ENCODE peak calls at places on chromosomes 5 and 9, in ten cellular contexts. One of them, this sample, is unnamed.

GRCh38 chr9:4371108-4371507 is 71.2 kb upstream of the GLIS3 start:
- DNase-seq in amniotic stem cell: peak
- DNase-seq in SHP77: no peak
- DNase-seq in stimulated activated naive CD8-positive, alpha-beta T cell treated with anti-CD3 and anti-CD28 coated beads, Interleukin-15, amount 100 ng/mL, for 72 hours: no peak
- DNase-seq in mesendoderm: peak
- DNase-seq in left ventricle myocardium inferior: no peak
- DNase-seq in activated B cell treated with CpG ODN at 0.5 μM for 24 hours: no peak
- DNase-seq in PC-3: peak
- DNase-seq in NCI-H1436: no peak
- DNase-seq in activated CD8-positive, alpha-beta T cell treated with anti-CD3 and anti-CD28 coated beads, Interleukin-2, amount 10 ng/mL, durations not matched to agents 7 days and 5 days: no peak
- DNase-seq in this sample: peak

GRCh38 chr5:98934581-98934980 is 5.8 kb upstream of the CHD1 start:
- DNase-seq in amniotic stem cell: no peak
- DNase-seq in SHP77: no peak
- DNase-seq in stimulated activated naive CD8-positive, alpha-beta T cell treated with anti-CD3 and anti-CD28 coated beads, Interleukin-15, amount 100 ng/mL, for 72 hours: no peak
- DNase-seq in mesendoderm: no peak
- DNase-seq in left ventricle myocardium inferior: no peak
- DNase-seq in activated B cell treated with CpG ODN at 0.5 μM for 24 hours: no peak
- DNase-seq in PC-3: peak
- DNase-seq in NCI-H1436: no peak
- DNase-seq in activated CD8-positive, alpha-beta T cell treated with anti-CD3 and anti-CD28 coated beads, Interleukin-2, amount 10 ng/mL, durations not matched to agents 7 days and 5 days: no peak
- DNase-seq in this sample: no peak

GRCh38 chr9:79080536-79080935 is 491.2 kb upstream of the TLE4 start:
- DNase-seq in amniotic stem cell: no peak
- DNase-seq in SHP77: no peak
- DNase-seq in stimulated activated naive CD8-positive, alpha-beta T cell treated with anti-CD3 and anti-CD28 coated beads, Interleukin-15, amount 100 ng/mL, for 72 hours: no peak
- DNase-seq in mesendoderm: no peak
- DNase-seq in left ventricle myocardium inferior: no peak
- DNase-seq in activated B cell treated with CpG ODN at 0.5 μM for 24 hours: no peak
- DNase-seq in PC-3: no peak
- DNase-seq in NCI-H1436: no peak
- DNase-seq in activated CD8-positive, alpha-beta T cell treated with anti-CD3 and anti-CD28 coated beads, Interleukin-2, amount 10 ng/mL, durations not matched to agents 7 days and 5 days: no peak
- DNase-seq in this sample: no peak

GRCh38 chr5:148541054-148541835 is 113.1 kb downstream of the HTR4 start:
- DNase-seq in amniotic stem cell: no peak
- DNase-seq in SHP77: no peak
- DNase-seq in stimulated activated naive CD8-positive, alpha-beta T cell treated with anti-CD3 and anti-CD28 coated beads, Interleukin-15, amount 100 ng/mL, for 72 hours: no peak
- DNase-seq in mesendoderm: no peak
- DNase-seq in left ventricle myocardium inferior: no peak
- DNase-seq in activated B cell treated with CpG ODN at 0.5 μM for 24 hours: no peak
- DNase-seq in PC-3: no peak
- DNase-seq in NCI-H1436: no peak
- DNase-seq in activated CD8-positive, alpha-beta T cell treated with anti-CD3 and anti-CD28 coated beads, Interleukin-2, amount 10 ng/mL, durations not matched to agents 7 days and 5 days: no peak
- DNase-seq in this sample: no peak

GRCh38 chr5:68373050-68373449 is 157.5 kb downstream of the PIK3R1 start:
- DNase-seq in amniotic stem cell: no peak
- DNase-seq in SHP77: no peak
- DNase-seq in stimulated activated naive CD8-positive, alpha-beta T cell treated with anti-CD3 and anti-CD28 coated beads, Interleukin-15, amount 100 ng/mL, for 72 hours: no peak
- DNase-seq in mesendoderm: no peak
- DNase-seq in left ventricle myocardium inferior: no peak
- DNase-seq in activated B cell treated with CpG ODN at 0.5 μM for 24 hours: no peak
- DNase-seq in PC-3: no peak
- DNase-seq in NCI-H1436: no peak
- DNase-seq in activated CD8-positive, alpha-beta T cell treated with anti-CD3 and anti-CD28 coated beads, Interleukin-2, amount 10 ng/mL, durations not matched to agents 7 days and 5 days: no peak
- DNase-seq in this sample: no peak

GRCh38 chr5:10859393-10860195 is 98.6 kb upstream of the DAP start:
- DNase-seq in amniotic stem cell: no peak
- DNase-seq in SHP77: no peak
- DNase-seq in stimulated activated naive CD8-positive, alpha-beta T cell treated with anti-CD3 and anti-CD28 coated beads, Interleukin-15, amount 100 ng/mL, for 72 hours: no peak
- DNase-seq in mesendoderm: no peak
- DNase-seq in left ventricle myocardium inferior: no peak
- DNase-seq in activated B cell treated with CpG ODN at 0.5 μM for 24 hours: no peak
- DNase-seq in PC-3: peak
- DNase-seq in NCI-H1436: no peak
- DNase-seq in activated CD8-positive, alpha-beta T cell treated with anti-CD3 and anti-CD28 coated beads, Interleukin-2, amount 10 ng/mL, durations not matched to agents 7 days and 5 days: no peak
- DNase-seq in this sample: peak

GRCh38 chr5:159906463-159906862 is 9.8 kb upstream of the ADRA1B start:
- DNase-seq in amniotic stem cell: no peak
- DNase-seq in SHP77: no peak
- DNase-seq in stimulated activated naive CD8-positive, alpha-beta T cell treated with anti-CD3 and anti-CD28 coated beads, Interleukin-15, amount 100 ng/mL, for 72 hours: no peak
- DNase-seq in mesendoderm: no peak
- DNase-seq in left ventricle myocardium inferior: no peak
- DNase-seq in activated B cell treated with CpG ODN at 0.5 μM for 24 hours: no peak
- DNase-seq in PC-3: no peak
- DNase-seq in NCI-H1436: no peak
- DNase-seq in activated CD8-positive, alpha-beta T cell treated with anti-CD3 and anti-CD28 coated beads, Interleukin-2, amount 10 ng/mL, durations not matched to agents 7 days and 5 days: no peak
- DNase-seq in this sample: no peak

GRCh38 chr9:81461196-81461595 is 228.2 kb downstream of the TLE1 start:
- DNase-seq in amniotic stem cell: no peak
- DNase-seq in SHP77: no peak
- DNase-seq in stimulated activated naive CD8-positive, alpha-beta T cell treated with anti-CD3 and anti-CD28 coated beads, Interleukin-15, amount 100 ng/mL, for 72 hours: no peak
- DNase-seq in mesendoderm: peak
- DNase-seq in left ventricle myocardium inferior: no peak
- DNase-seq in activated B cell treated with CpG ODN at 0.5 μM for 24 hours: no peak
- DNase-seq in PC-3: no peak
- DNase-seq in NCI-H1436: no peak
- DNase-seq in activated CD8-positive, alpha-beta T cell treated with anti-CD3 and anti-CD28 coated beads, Interleukin-2, amount 10 ng/mL, durations not matched to agents 7 days and 5 days: no peak
- DNase-seq in this sample: no peak

GRCh38 chr5:130652178-130652577 is 512.9 kb downstream of the HINT1 start:
- DNase-seq in amniotic stem cell: peak
- DNase-seq in SHP77: no peak
- DNase-seq in stimulated activated naive CD8-positive, alpha-beta T cell treated with anti-CD3 and anti-CD28 coated beads, Interleukin-15, amount 100 ng/mL, for 72 hours: no peak
- DNase-seq in mesendoderm: no peak
- DNase-seq in left ventricle myocardium inferior: no peak
- DNase-seq in activated B cell treated with CpG ODN at 0.5 μM for 24 hours: no peak
- DNase-seq in PC-3: peak
- DNase-seq in NCI-H1436: no peak
- DNase-seq in activated CD8-positive, alpha-beta T cell treated with anti-CD3 and anti-CD28 coated beads, Interleukin-2, amount 10 ng/mL, durations not matched to agents 7 days and 5 days: no peak
- DNase-seq in this sample: no peak

GRCh38 chr9:110543631-110544051 is 35.9 kb downstream of the SVEP1 start:
- DNase-seq in amniotic stem cell: no peak
- DNase-seq in SHP77: no peak
- DNase-seq in stimulated activated naive CD8-positive, alpha-beta T cell treated with anti-CD3 and anti-CD28 coated beads, Interleukin-15, amount 100 ng/mL, for 72 hours: no peak
- DNase-seq in mesendoderm: peak
- DNase-seq in left ventricle myocardium inferior: no peak
- DNase-seq in activated B cell treated with CpG ODN at 0.5 μM for 24 hours: no peak
- DNase-seq in PC-3: no peak
- DNase-seq in NCI-H1436: no peak
- DNase-seq in activated CD8-positive, alpha-beta T cell treated with anti-CD3 and anti-CD28 coated beads, Interleukin-2, amount 10 ng/mL, durations not matched to agents 7 days and 5 days: no peak
- DNase-seq in this sample: no peak

GRCh38 chr5:125050926-125051325 is 304.5 kb upstream of the ZNF608 start:
- DNase-seq in amniotic stem cell: no peak
- DNase-seq in SHP77: no peak
- DNase-seq in stimulated activated naive CD8-positive, alpha-beta T cell treated with anti-CD3 and anti-CD28 coated beads, Interleukin-15, amount 100 ng/mL, for 72 hours: no peak
- DNase-seq in mesendoderm: no peak
- DNase-seq in left ventricle myocardium inferior: no peak
- DNase-seq in activated B cell treated with CpG ODN at 0.5 μM for 24 hours: no peak
- DNase-seq in PC-3: no peak
- DNase-seq in NCI-H1436: no peak
- DNase-seq in activated CD8-positive, alpha-beta T cell treated with anti-CD3 and anti-CD28 coated beads, Interleukin-2, amount 10 ng/mL, durations not matched to agents 7 days and 5 days: no peak
- DNase-seq in this sample: no peak

GRCh38 chr9:125262217-125262991 is 778 bp downstream of the GAPVD1 start:
- DNase-seq in amniotic stem cell: peak
- DNase-seq in SHP77: no peak
- DNase-seq in stimulated activated naive CD8-positive, alpha-beta T cell treated with anti-CD3 and anti-CD28 coated beads, Interleukin-15, amount 100 ng/mL, for 72 hours: peak
- DNase-seq in mesendoderm: no peak
- DNase-seq in left ventricle myocardium inferior: no peak
- DNase-seq in activated B cell treated with CpG ODN at 0.5 μM for 24 hours: no peak
- DNase-seq in PC-3: peak
- DNase-seq in NCI-H1436: no peak
- DNase-seq in activated CD8-positive, alpha-beta T cell treated with anti-CD3 and anti-CD28 coated beads, Interleukin-2, amount 10 ng/mL, durations not matched to agents 7 days and 5 days: no peak
- DNase-seq in this sample: no peak

GRCh38 chr9:84153885-84154284 is 173.3 kb downstream of the RMI1 start:
- DNase-seq in amniotic stem cell: no peak
- DNase-seq in SHP77: no peak
- DNase-seq in stimulated activated naive CD8-positive, alpha-beta T cell treated with anti-CD3 and anti-CD28 coated beads, Interleukin-15, amount 100 ng/mL, for 72 hours: no peak
- DNase-seq in mesendoderm: no peak
- DNase-seq in left ventricle myocardium inferior: no peak
- DNase-seq in activated B cell treated with CpG ODN at 0.5 μM for 24 hours: no peak
- DNase-seq in PC-3: peak
- DNase-seq in NCI-H1436: no peak
- DNase-seq in activated CD8-positive, alpha-beta T cell treated with anti-CD3 and anti-CD28 coated beads, Interleukin-2, amount 10 ng/mL, durations not matched to agents 7 days and 5 days: no peak
- DNase-seq in this sample: no peak

GRCh38 chr5:121182788-121183490 is 668.7 kb upstream of the FTMT start:
- DNase-seq in amniotic stem cell: no peak
- DNase-seq in SHP77: no peak
- DNase-seq in stimulated activated naive CD8-positive, alpha-beta T cell treated with anti-CD3 and anti-CD28 coated beads, Interleukin-15, amount 100 ng/mL, for 72 hours: no peak
- DNase-seq in mesendoderm: no peak
- DNase-seq in left ventricle myocardium inferior: no peak
- DNase-seq in activated B cell treated with CpG ODN at 0.5 μM for 24 hours: no peak
- DNase-seq in PC-3: peak
- DNase-seq in NCI-H1436: no peak
- DNase-seq in activated CD8-positive, alpha-beta T cell treated with anti-CD3 and anti-CD28 coated beads, Interleukin-2, amount 10 ng/mL, durations not matched to agents 7 days and 5 days: no peak
- DNase-seq in this sample: no peak

GRCh38 chr9:126702501-126703329 is 89.0 kb downstream of the LMX1B start:
- DNase-seq in amniotic stem cell: no peak
- DNase-seq in SHP77: no peak
- DNase-seq in stimulated activated naive CD8-positive, alpha-beta T cell treated with anti-CD3 and anti-CD28 coated beads, Interleukin-15, amount 100 ng/mL, for 72 hours: peak
- DNase-seq in mesendoderm: peak
- DNase-seq in left ventricle myocardium inferior: no peak
- DNase-seq in activated B cell treated with CpG ODN at 0.5 μM for 24 hours: no peak
- DNase-seq in PC-3: no peak
- DNase-seq in NCI-H1436: no peak
- DNase-seq in activated CD8-positive, alpha-beta T cell treated with anti-CD3 and anti-CD28 coated beads, Interleukin-2, amount 10 ng/mL, durations not matched to agents 7 days and 5 days: peak
- DNase-seq in this sample: peak

GRCh38 chr5:54445691-54446090 is 9.8 kb upstream of the HSPB3 start:
- DNase-seq in amniotic stem cell: no peak
- DNase-seq in SHP77: no peak
- DNase-seq in stimulated activated naive CD8-positive, alpha-beta T cell treated with anti-CD3 and anti-CD28 coated beads, Interleukin-15, amount 100 ng/mL, for 72 hours: no peak
- DNase-seq in mesendoderm: no peak
- DNase-seq in left ventricle myocardium inferior: no peak
- DNase-seq in activated B cell treated with CpG ODN at 0.5 μM for 24 hours: no peak
- DNase-seq in PC-3: no peak
- DNase-seq in NCI-H1436: no peak
- DNase-seq in activated CD8-positive, alpha-beta T cell treated with anti-CD3 and anti-CD28 coated beads, Interleukin-2, amount 10 ng/mL, durations not matched to agents 7 days and 5 days: no peak
- DNase-seq in this sample: no peak

GRCh38 chr5:40480392-40480791 is 199.3 kb upstream of the PTGER4 start:
- DNase-seq in amniotic stem cell: no peak
- DNase-seq in SHP77: no peak
- DNase-seq in stimulated activated naive CD8-positive, alpha-beta T cell treated with anti-CD3 and anti-CD28 coated beads, Interleukin-15, amount 100 ng/mL, for 72 hours: peak
- DNase-seq in mesendoderm: no peak
- DNase-seq in left ventricle myocardium inferior: no peak
- DNase-seq in activated B cell treated with CpG ODN at 0.5 μM for 24 hours: no peak
- DNase-seq in PC-3: no peak
- DNase-seq in NCI-H1436: no peak
- DNase-seq in activated CD8-positive, alpha-beta T cell treated with anti-CD3 and anti-CD28 coated beads, Interleukin-2, amount 10 ng/mL, durations not matched to agents 7 days and 5 days: peak
- DNase-seq in this sample: no peak

GRCh38 chr9:78620764-78621163 is 323.8 kb downstream of the PSAT1 start:
- DNase-seq in amniotic stem cell: peak
- DNase-seq in SHP77: no peak
- DNase-seq in stimulated activated naive CD8-positive, alpha-beta T cell treated with anti-CD3 and anti-CD28 coated beads, Interleukin-15, amount 100 ng/mL, for 72 hours: no peak
- DNase-seq in mesendoderm: no peak
- DNase-seq in left ventricle myocardium inferior: no peak
- DNase-seq in activated B cell treated with CpG ODN at 0.5 μM for 24 hours: no peak
- DNase-seq in PC-3: peak
- DNase-seq in NCI-H1436: peak
- DNase-seq in activated CD8-positive, alpha-beta T cell treated with anti-CD3 and anti-CD28 coated beads, Interleukin-2, amount 10 ng/mL, durations not matched to agents 7 days and 5 days: no peak
- DNase-seq in this sample: no peak

GRCh38 chr9:120385606-120386389 is 194.2 kb downstream of the CDK5RAP2 start:
- DNase-seq in amniotic stem cell: no peak
- DNase-seq in SHP77: no peak
- DNase-seq in stimulated activated naive CD8-positive, alpha-beta T cell treated with anti-CD3 and anti-CD28 coated beads, Interleukin-15, amount 100 ng/mL, for 72 hours: no peak
- DNase-seq in mesendoderm: no peak
- DNase-seq in left ventricle myocardium inferior: no peak
- DNase-seq in activated B cell treated with CpG ODN at 0.5 μM for 24 hours: no peak
- DNase-seq in PC-3: no peak
- DNase-seq in NCI-H1436: no peak
- DNase-seq in activated CD8-positive, alpha-beta T cell treated with anti-CD3 and anti-CD28 coated beads, Interleukin-2, amount 10 ng/mL, durations not matched to agents 7 days and 5 days: no peak
- DNase-seq in this sample: peak

GRCh38 chr5:87115839-87116364 is 151.8 kb upstream of the RASA1 start:
- DNase-seq in amniotic stem cell: no peak
- DNase-seq in SHP77: no peak
- DNase-seq in stimulated activated naive CD8-positive, alpha-beta T cell treated with anti-CD3 and anti-CD28 coated beads, Interleukin-15, amount 100 ng/mL, for 72 hours: no peak
- DNase-seq in mesendoderm: no peak
- DNase-seq in left ventricle myocardium inferior: no peak
- DNase-seq in activated B cell treated with CpG ODN at 0.5 μM for 24 hours: no peak
- DNase-seq in PC-3: no peak
- DNase-seq in NCI-H1436: no peak
- DNase-seq in activated CD8-positive, alpha-beta T cell treated with anti-CD3 and anti-CD28 coated beads, Interleukin-2, amount 10 ng/mL, durations not matched to agents 7 days and 5 days: no peak
- DNase-seq in this sample: no peak

GRCh38 chr9:18989865-18990264 is 43.1 kb downstream of the SAXO1 start:
- DNase-seq in amniotic stem cell: no peak
- DNase-seq in SHP77: no peak
- DNase-seq in stimulated activated naive CD8-positive, alpha-beta T cell treated with anti-CD3 and anti-CD28 coated beads, Interleukin-15, amount 100 ng/mL, for 72 hours: no peak
- DNase-seq in mesendoderm: no peak
- DNase-seq in left ventricle myocardium inferior: no peak
- DNase-seq in activated B cell treated with CpG ODN at 0.5 μM for 24 hours: no peak
- DNase-seq in PC-3: no peak
- DNase-seq in NCI-H1436: no peak
- DNase-seq in activated CD8-positive, alpha-beta T cell treated with anti-CD3 and anti-CD28 coated beads, Interleukin-2, amount 10 ng/mL, durations not matched to agents 7 days and 5 days: no peak
- DNase-seq in this sample: no peak

This sample was measured in upper lobe of left lung.